ENCODE peak calls at places on chromosomes 11 and 22, in five cellular contexts. E is PC-3, W is HCT116, L is HepG2, U is MM.1S. T is an unnamed sample.

GRCh38 chr22:46108564-46109473 is 41.5 kb upstream of the PPARA start:
- DNase-seq in W (no peak), E (peak), U (no peak), L (peak), T (peak)

GRCh38 chr11:3808846-3809623 is 675 bp downstream of the PGAP2 start:
- DNase-seq in E (peak), L (peak), W (peak), U (peak), T (peak)

GRCh38 chr11:506950-507726 is at the start of gene RNH1:
- DNase-seq in U (peak), W (peak), L (peak), E (peak), T (peak)

GRCh38 chr22:17706451-17706900 is 67.8 kb downstream of the BID start:
- DNase-seq in L (peak), U (peak), W (peak), E (peak), T (no peak)

GRCh38 chr22:39926175-39927152 is 25.6 kb downstream of the GRAP2 start:
- DNase-seq in W (no peak), U (no peak), L (no peak), E (no peak), T (no peak)

GRCh38 chr11:135027461-135027860 is 615.4 kb upstream of the B3GAT1 start:
- DNase-seq in L (peak), W (no peak), U (peak), E (peak), T (peak)

GRCh38 chr11:114366331-114367243 is 33.7 kb downstream of the C11orf71 start:
- DNase-seq in L (no peak), W (no peak), U (no peak), E (peak), T (no peak)

GRCh38 chr11:74627381-74627780 is 35.0 kb downstream of the POLD3 start:
- DNase-seq in U (no peak), L (no peak), E (no peak), W (no peak), T (no peak)

GRCh38 chr11:36364551-36364950 is 68.5 kb downstream of the PRR5L start:
- DNase-seq in W (no peak), E (peak), U (no peak), L (no peak), T (no peak)

GRCh38 chr11:71566081-71566620 is 788 bp downstream of the KRTAP5-10 start:
- DNase-seq in U (no peak), E (peak), L (no peak), W (no peak), T (no peak)

GRCh38 chr22:41562461-41562860 is 1.7 kb downstream of the CSDC2 start:
- DNase-seq in L (no peak), E (no peak), U (no peak), W (no peak), T (no peak)

GRCh38 chr11:116927163-116927772 is 89.8 kb upstream of the APOA1 start:
- DNase-seq in L (peak), W (no peak), U (no peak), E (peak), T (no peak)

GRCh38 chr11:57802411-57802810 is 40.8 kb downstream of the CTNND1 start:
- DNase-seq in E (no peak), W (no peak), U (no peak), L (no peak), T (no peak)

GRCh38 chr11:48182860-48183526 is 33.6 kb upstream of the OR4B1 start:
- DNase-seq in E (no peak), W (no peak), L (no peak), U (no peak), T (no peak)

GRCh38 chr22:26907366-26907765 is 250.0 kb downstream of the MIAT start:
- DNase-seq in W (no peak), U (no peak), E (no peak), L (no peak), T (no peak)

DNA sequence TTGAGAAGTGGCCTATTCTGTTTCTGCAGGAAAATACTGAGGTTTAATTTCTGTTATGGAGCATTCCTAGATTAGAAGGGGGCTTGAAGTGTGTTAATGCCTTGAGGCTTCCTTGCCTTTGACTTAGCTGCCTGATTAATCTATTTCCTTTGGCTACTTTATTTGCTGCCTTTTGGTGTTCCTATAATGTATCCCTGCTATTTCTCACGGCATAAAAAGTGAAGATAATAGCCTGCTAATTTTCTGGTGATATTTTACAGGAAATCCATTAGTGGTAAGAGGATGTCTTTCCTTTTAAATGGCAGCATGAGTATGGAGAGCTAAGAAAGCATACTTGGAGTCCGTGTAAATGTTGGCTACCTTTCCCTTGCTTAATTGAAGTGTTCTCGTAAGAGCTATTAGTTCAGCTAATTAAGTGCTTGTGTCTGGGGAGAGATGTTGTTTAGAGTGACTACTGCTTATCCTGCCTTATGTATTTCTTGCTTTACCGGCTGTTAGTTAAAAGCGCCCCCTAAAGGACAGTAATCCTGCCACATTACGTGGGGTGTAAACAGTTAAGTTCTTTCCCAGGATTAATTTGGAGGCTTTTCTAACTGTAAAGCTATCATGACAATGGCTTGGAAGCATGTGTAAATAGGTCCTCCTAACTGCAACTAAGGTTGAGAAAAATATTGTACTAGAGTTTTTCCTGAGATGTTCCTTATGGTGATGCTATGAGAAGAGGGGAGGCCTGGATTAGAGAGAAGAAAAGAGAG is 45.6 kb downstream of the ZNF280B start:
- DNase-seq in W (no peak), U (peak), E (peak), L (peak), T (peak)
- TF ChIP-seq CTCF in W (peak), U (peak), E (peak), L (peak), T (peak)

GRCh38 chr11:133934096-133934495 is 22.7 kb downstream of the IGSF9B start:
- DNase-seq in U (no peak), L (no peak), E (no peak), W (no peak), T (no peak)

GRCh38 chr11:133934599-133935550 is 21.9 kb downstream of the IGSF9B start:
- DNase-seq in U (no peak), W (peak), L (peak), E (peak), T (peak)

GRCh38 chr11:133936551-133936950 is 20.2 kb downstream of the IGSF9B start:
- DNase-seq in U (no peak), W (no peak), E (no peak), L (no peak), T (no peak)

GRCh38 chr11:133936136-133936535 is 20.6 kb downstream of the IGSF9B start:
- DNase-seq in E (no peak), W (no peak), L (no peak), U (no peak), T (no peak)

GRCh38 chr11:133935551-133935910 is 21.2 kb downstream of the IGSF9B start:
- DNase-seq in U (no peak), W (no peak), L (no peak), E (no peak), T (no peak)
- H3K4me2 ChIP-seq in U (no peak), W (peak), L (no peak), E (no peak), T (no peak)

DNA sequence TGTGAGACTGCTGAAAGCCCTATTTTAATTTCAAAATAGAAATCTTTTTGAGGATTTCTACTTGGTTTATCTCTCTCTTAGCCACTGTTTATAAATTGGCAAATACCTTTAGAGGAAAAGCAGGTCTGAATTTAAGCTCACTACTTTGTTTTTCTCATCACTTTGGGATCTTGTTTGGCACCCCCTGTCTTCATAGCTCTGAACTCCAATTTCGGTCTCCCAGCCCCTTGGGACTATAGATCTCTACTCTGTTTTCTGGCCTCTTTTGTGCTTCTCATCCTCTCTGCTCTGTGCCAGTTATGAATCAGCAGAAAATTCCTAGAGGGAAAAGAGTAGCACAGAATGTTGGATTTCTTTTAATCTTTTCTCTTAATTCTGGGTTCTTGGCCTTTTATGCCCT is 118.3 kb downstream of the CYP2R1 start:
- DNase-seq in L (no peak), E (no peak), U (peak), W (no peak), T (peak)
- TF ChIP-seq CTCF in L (peak), E (peak), U (peak), W (no peak), T (peak)

GRCh38 chr11:122748968-122749687 is 89.2 kb upstream of the CRTAM start:
- DNase-seq in E (peak), L (no peak), W (no peak), U (peak), T (no peak)
- H3K4me2 ChIP-seq in E (peak), L (no peak), W (no peak), U (peak), T (no peak)

DNA sequence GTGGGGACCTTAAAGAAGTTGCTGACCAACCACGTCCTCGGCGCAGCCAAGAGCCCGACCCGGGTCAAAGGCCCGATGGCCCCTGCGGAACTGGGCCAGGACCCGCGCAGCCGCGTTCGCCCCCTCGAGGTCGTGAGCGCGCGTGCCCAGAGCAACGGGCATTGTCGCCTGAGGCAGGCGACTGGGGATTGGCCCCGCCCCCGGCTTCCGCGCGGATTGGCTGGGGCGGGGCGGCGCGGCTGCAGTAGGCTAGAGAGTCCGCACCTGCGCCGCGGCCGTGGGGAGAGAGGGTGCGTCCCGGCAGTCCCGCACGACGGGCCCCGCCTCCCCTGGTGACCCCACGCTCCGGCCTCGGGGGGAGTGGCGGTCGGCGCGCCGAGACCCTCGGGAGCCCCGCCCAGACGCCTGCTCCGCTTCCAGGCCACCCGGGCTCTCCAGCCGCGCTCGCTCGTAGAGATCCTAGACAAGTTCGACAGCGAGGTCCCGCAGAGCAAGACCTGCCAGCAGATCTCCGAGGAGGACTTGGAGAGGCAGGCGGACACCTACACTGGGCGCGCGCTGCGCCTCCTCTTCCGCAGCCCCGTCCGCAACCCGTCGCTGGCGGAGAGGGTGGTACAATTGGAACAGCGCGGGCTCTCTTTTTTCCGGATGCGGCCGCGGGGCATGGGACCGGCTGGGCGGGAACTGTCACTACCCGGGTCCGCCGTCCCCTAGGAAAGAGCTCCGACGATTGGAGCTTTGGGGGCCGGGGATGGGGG is 8.3 kb upstream of the PPIL2 start:
- DNase-seq in W (peak), E (peak), U (peak), L (peak), T (peak)
- TF ChIP-seq CTCF in W (no peak), E (peak), U (peak), L (peak), T (peak)

DNA sequence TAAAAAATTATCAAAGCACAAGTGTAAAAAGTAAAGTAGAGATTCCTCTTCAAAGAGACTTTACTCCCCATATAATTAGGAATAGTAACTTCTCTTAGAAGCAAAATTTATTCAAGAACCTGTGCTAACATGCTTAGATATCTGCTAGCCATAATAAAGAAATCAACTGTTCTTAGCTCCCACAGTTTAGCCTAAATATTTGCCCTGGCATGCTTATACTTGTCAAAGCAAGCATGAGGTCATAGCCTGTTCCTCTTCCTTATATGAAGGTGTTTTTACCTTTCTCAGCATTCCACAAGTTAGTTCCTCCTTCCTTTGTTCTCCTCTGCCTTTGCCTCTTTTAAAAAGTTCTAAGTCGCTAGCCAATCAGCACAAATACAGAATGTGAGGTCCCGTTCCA is 30.3 kb downstream of the RIC3 start:
- DNase-seq in U (no peak), W (no peak), E (no peak), L (no peak), T (no peak)
- H3K4me2 ChIP-seq in U (no peak), W (no peak), E (no peak), L (no peak), T (no peak)

GRCh38 chr11:28878025-28878424 is 769.8 kb downstream of the METTL15 start:
- DNase-seq in L (no peak), U (no peak), E (peak), W (no peak), T (no peak)
- TF ChIP-seq CTCF in L (no peak), U (no peak), E (no peak), W (no peak), T (no peak)

GRCh38 chr22:38312261-38312800 is 4.9 kb downstream of the CSNK1E start:
- DNase-seq in E (no peak), W (no peak), U (no peak), L (no peak), T (no peak)
- H3K4me2 ChIP-seq in E (peak), W (no peak), U (peak), L (no peak), T (no peak)

GRCh38 chr22:42967933-42968332 is 47.0 kb downstream of the PACSIN2 start:
- DNase-seq in W (no peak), E (no peak), U (no peak), L (no peak), T (no peak)
- TF ChIP-seq CTCF in W (no peak), E (no peak), U (no peak), L (no peak), T (no peak)

T was measured in neural progenitor cell.